ENCODE peak calls at places on chromosome 10, in six cellular contexts. S is posterior vena cava; T is stimulated activated CD8-positive, alpha-beta memory T cell treated with anti-CD3 and anti-CD28 coated beads, Interleukin-2, amount 100 ng/mL, for 1 hour; J is mesenteric fat pad; F is stromal cell of bone marrow; O is NCI-H1105 treated with DMSO at 0.1 percent for 48 hours. D is an unnamed sample.

GRCh38 chr10:78290131-78290750 is 256.6 kb downstream of the RPS24 start:
- DNase-seq in O (no peak), J (no peak), S (no peak), T (no peak), F (no peak), D (no peak)

GRCh38 chr10:3563298-3563697 is 221.7 kb downstream of the KLF6 start:
- DNase-seq in O (no peak), F (no peak), T (no peak), S (no peak), J (no peak), D (no peak)

GRCh38 chr10:89589091-89589725 is 53.8 kb upstream of the SLC16A12 start:
- DNase-seq in F (no peak), O (no peak), J (no peak), T (no peak), S (no peak), D (no peak)

GRCh38 chr10:18364987-18365775 is 225.0 kb downstream of the CACNB2 start:
- DNase-seq in T (no peak), F (no peak), O (no peak), J (no peak), S (no peak), D (no peak)

GRCh38 chr10:51074238-51075028 is at the start of gene PRKG1:
- DNase-seq in F (peak), S (peak), J (peak), O (peak), T (no peak), D (peak)

GRCh38 chr10:14185501-14186045 is 145.2 kb downstream of the FRMD4A start:
- DNase-seq in T (no peak), S (no peak), O (no peak), F (peak), J (no peak), D (no peak)

GRCh38 chr10:88952647-88953111 is at the start of gene ACTA2:
- DNase-seq in S (peak), O (no peak), J (no peak), T (no peak), F (peak), D (no peak)

GRCh38 chr10:71326464-71326881 is 7.4 kb downstream of the SLC29A3 start:
- DNase-seq in O (peak), S (no peak), T (no peak), J (no peak), F (no peak), D (peak)

GRCh38 chr10:118835682-118836326 is 81.0 kb upstream of the CACUL1 start:
- DNase-seq in O (peak), T (no peak), J (peak), S (no peak), F (no peak), D (no peak)

GRCh38 chr10:79285315-79286185 is 61.7 kb upstream of the PPIF start:
- DNase-seq in T (no peak), O (no peak), F (no peak), S (no peak), J (no peak), D (no peak)

GRCh38 chr10:22335204-22335956 is 9.9 kb upstream of the SPAG6 start:
- DNase-seq in F (no peak), O (no peak), S (peak), T (no peak), J (no peak), D (no peak)

GRCh38 chr10:119250641-119251314 is 43.4 kb downstream of the GRK5 start:
- DNase-seq in S (peak), O (no peak), F (peak), J (no peak), T (no peak), D (no peak)

GRCh38 chr10:57661206-57661605 is 606.5 kb downstream of the IPMK start:
- DNase-seq in T (no peak), F (no peak), S (no peak), O (no peak), J (no peak), D (no peak)

GRCh38 chr10:83539528-83540308 is 599.6 kb upstream of the GHITM start:
- DNase-seq in O (no peak), S (peak), T (no peak), F (peak), J (no peak), D (peak)

GRCh38 chr10:28801869-28802268 is 124.5 kb downstream of the BAMBI start:
- DNase-seq in F (no peak), O (no peak), T (no peak), S (no peak), J (no peak), D (no peak)

GRCh38 chr10:96740579-96741281 is 20.4 kb upstream of the PIK3AP1 start:
- DNase-seq in J (no peak), T (no peak), S (peak), O (no peak), F (no peak), D (no peak)